ENCODE peak calls at places on chromosomes 7 and 10, in eight cellular contexts. U is ovary, J is tibial artery, T is endothelial cell, S is activated B cell treated with CpG ODN at 0.5 μM for 24 hours, P is AG10803, C is GM13976, I is HCT116. Q is an unnamed sample.

GRCh38 chr10:3951993-3952392 is 167.0 kb upstream of the KLF6 start:
- DNase-seq in U (no peak), J (peak; percentile 58), T (no peak), S (no peak), P (no peak), C (no peak), I (no peak), Q (peak; percentile 28)

GRCh38 chr7:51182767-51183166 is 133.8 kb downstream of the COBL start:
- DNase-seq in U (peak; percentile 38), J (no peak), T (no peak), S (no peak), P (no peak), C (no peak), I (no peak), Q (no peak)

GRCh38 chr7:45697576-45698136 is 123.5 kb downstream of the ADCY1 start:
- DNase-seq in U (no peak), J (no peak), T (peak; percentile 1), S (no peak), P (peak; percentile 17), C (no peak), I (no peak), Q (no peak)

GRCh38 chr10:116105259-116105658 is 167.7 kb downstream of the GFRA1 start:
- DNase-seq in U (no peak), J (no peak), T (no peak), S (no peak), P (no peak), C (no peak), I (no peak), Q (no peak)

GRCh38 chr7:2820508-2820934 is 23.6 kb downstream of the GNA12 start:
- DNase-seq in U (peak; percentile 73), J (peak; percentile 91), T (no peak), S (no peak), P (peak; percentile 97), C (no peak), I (no peak), Q (peak; percentile 98)

GRCh38 chr10:91409069-91409868 is 875 bp upstream of the HECTD2 start:
- DNase-seq in U (peak; percentile 86), J (peak; percentile 85), T (peak; percentile 72), S (no peak), P (peak; percentile 91), C (peak; percentile 59), I (no peak), Q (peak; percentile 88)

GRCh38 chr7:124308384-124308783 is 275.5 kb upstream of the TMEM229A start:
- DNase-seq in U (no peak), J (no peak), T (no peak), S (no peak), P (no peak), C (no peak), I (no peak), Q (no peak)

GRCh38 chr10:119575998-119576397 is 20.8 kb downstream of the TIAL1 start:
- DNase-seq in U (no peak), J (no peak), T (no peak), S (no peak), P (no peak), C (no peak), I (no peak), Q (no peak)

GRCh38 chr7:23966941-23967340 is 256.9 kb downstream of the STK31 start:
- DNase-seq in U (no peak), J (no peak), T (no peak), S (no peak), P (peak; percentile 22), C (no peak), I (no peak), Q (no peak)

GRCh38 chr10:95308389-95309302 is 17.8 kb upstream of the PDLIM1 start:
- DNase-seq in U (peak; percentile 60), J (peak; percentile 91), T (no peak), S (no peak), P (peak; percentile 98), C (no peak), I (peak; percentile 75), Q (peak; percentile 99)

GRCh38 chr7:157010588-157011332 is at the start of gene MNX1:
- DNase-seq in U (no peak), J (no peak), T (peak; percentile 78), S (peak; percentile 43), P (no peak), C (peak; percentile 94), I (peak; percentile 54), Q (no peak)

GRCh38 chr7:4785371-4785770 is 9.9 kb downstream of the AP5Z1 start:
- DNase-seq in U (no peak), J (no peak), T (no peak), S (no peak), P (no peak), C (no peak), I (no peak), Q (no peak)

DNA sequence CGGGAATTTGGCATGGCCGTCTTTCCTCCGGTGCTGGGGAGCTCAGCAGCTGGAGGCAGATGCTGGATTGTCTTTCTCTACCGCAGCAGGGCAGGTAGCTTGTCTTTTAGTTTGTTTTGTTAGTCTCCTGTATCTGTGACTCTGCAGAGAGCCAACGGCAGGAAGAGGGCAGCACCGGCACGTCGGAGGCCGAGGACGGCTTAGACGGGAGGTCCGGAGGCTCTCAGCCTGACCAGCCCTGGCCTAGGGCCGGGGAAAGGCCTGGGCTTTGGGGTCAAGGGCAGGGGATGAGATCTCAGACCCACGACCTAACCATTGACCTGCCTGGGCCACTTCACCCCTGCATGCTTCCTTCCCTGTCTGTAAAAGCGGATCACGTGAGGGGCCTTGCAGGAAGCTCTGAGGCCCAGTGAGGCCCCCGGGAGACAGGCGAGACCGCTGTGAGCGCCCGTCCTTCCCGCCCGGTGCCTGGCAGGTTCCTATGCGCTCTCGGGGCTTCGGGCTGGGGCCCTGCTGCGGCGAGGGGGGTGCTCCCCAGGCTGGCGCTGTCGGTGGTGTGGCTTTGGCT is 72.7 kb downstream of the LHPP start:
- DNase-seq in U (peak; percentile 66), J (peak; percentile 38), T (peak; percentile 50), S (peak; percentile 55), P (no peak), C (peak; percentile 64), I (no peak), Q (peak; percentile 30)
- TF ChIP-seq CTCF in U (peak; percentile 36), J (no peak), T (no peak), S (no peak), P (peak; percentile 20), C (no peak), I (no peak), Q (peak; percentile 47)

DNA sequence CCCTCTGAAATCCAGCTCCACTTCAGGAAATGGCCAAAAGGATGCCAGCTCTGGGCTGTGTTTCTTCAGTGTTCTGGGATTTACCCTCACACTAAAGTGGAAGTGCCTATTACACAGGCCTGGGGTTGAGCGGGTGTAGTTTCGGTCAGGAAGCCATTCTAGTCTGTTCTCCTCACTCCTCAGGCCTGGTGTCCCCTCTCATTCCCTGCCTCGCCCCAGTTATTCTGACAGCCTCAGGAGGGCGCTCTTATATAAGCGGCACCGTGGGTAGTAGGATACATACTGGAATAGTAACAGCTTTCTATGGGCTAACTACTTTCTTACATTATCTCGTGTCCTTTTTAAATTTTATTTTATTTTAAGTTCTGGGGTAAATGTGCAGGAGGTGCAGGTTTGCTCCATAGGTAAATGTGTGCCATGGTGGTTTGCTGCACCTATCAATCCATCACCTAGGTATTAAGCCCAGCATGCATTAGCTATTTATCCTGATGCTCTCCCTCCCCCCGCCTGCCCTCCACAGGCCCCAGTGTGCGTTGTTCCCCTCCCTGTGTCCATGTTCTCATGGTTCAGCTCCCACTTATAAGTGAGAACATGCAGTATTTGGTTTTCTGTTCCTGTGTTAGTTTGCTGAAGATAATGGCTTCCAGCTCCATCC is 12.2 kb upstream of the LGI1 start:
- DNase-seq in U (no peak), J (peak; percentile 24), T (peak; percentile 60), S (no peak), P (peak; percentile 20), C (no peak), I (no peak), Q (peak; percentile 41)
- TF ChIP-seq CTCF in U (no peak), J (no peak), T (peak; percentile 37), S (no peak), P (peak; percentile 44), C (peak; percentile 34), I (peak; percentile 79), Q (peak; percentile 43)

DNA sequence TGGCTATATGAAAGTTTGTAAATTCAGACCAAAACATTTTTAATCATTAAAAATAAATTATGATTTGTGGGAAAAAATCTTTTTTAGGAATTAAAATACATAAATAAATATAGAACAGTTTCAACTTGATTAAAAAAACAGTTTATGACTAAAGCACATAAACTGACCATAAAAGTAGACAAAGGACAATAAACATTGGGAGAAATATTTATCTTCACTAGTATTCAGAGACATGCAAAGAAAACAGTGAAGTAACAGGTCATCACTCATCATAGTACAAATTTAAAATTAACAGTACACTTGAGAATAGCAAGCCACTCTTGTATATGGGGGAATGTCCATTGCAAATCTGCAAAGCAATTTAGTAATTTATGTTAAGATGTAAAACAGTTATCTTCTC is 28.0 kb upstream of the CELF2 start:
- DNase-seq in U (no peak), J (no peak), T (no peak), S (no peak), P (no peak), C (no peak), I (no peak), Q (no peak)
- TF ChIP-seq CTCF in U (no peak), J (no peak), T (no peak), S (no peak), P (no peak), C (no peak), I (no peak), Q (no peak)

GRCh38 chr10:71975891-71976725 is 11.9 kb downstream of the CHST3 start:
- DNase-seq in U (peak; percentile 72), J (peak; percentile 67), T (no peak), S (no peak), P (peak; percentile 57), C (peak; percentile 15), I (peak; percentile 45), Q (peak; percentile 73)

GRCh38 chr10:71980181-71981023 is 16.2 kb downstream of the CHST3 start:
- DNase-seq in U (no peak), J (no peak), T (no peak), S (no peak), P (no peak), C (peak; percentile 12), I (no peak), Q (peak; percentile 84)

GRCh38 chr10:71978988-71979691 is 14.9 kb downstream of the CHST3 start:
- DNase-seq in U (no peak), J (no peak), T (no peak), S (no peak), P (no peak), C (no peak), I (no peak), Q (no peak)

GRCh38 chr10:71979692-71980062 is 15.5 kb downstream of the CHST3 start:
- DNase-seq in U (no peak), J (no peak), T (no peak), S (no peak), P (no peak), C (no peak), I (no peak), Q (no peak)

DNA sequence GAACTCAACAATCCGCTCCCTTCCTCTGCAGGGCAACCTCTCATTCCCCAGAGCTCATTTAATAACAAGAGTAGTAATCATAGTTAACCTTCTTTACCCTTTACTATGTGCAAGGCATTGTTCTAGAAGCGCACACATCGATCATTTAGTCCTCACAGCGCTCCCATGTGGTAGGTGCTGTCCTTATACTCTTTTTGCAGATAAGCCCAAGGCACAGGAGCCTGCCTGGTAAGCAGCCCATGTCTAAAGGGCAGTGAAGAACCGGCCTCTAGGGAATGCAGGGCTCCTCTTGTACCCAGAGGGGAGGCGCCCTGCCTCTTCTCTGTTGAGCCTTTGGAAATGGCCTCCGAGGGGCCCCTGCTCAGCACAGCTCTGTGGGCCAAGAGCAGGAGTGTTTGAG is 14.3 kb downstream of the CHST3 start:
- DNase-seq in U (no peak), J (no peak), T (no peak), S (no peak), P (no peak), C (no peak), I (no peak), Q (no peak)
- TF ChIP-seq CTCF in U (no peak), J (no peak), T (no peak), S (no peak), P (no peak), C (no peak), I (no peak), Q (no peak)

Q was measured in fibroblast of the aortic adventitia.